ENCODE peak calls at places on chromosomes 2 and 18, in four cellular contexts. One of them, this sample, is unnamed.

GRCh38 chr2:222000326-222000725 is 298.5 kb downstream of the PAX3 start:
- DNase-seq in A549: no peak
- DNase-seq in HepG2: no peak
- DNase-seq in K562: no peak
- DNase-seq in this sample: no peak

GRCh38 chr2:112841399-112842044 is 4.9 kb upstream of the IL1B start:
- DNase-seq in HepG2: no peak
- DNase-seq in K562: no peak
- DNase-seq in A549: no peak
- DNase-seq in this sample: no peak

GRCh38 chr2:21392660-21393059 is 268.9 kb downstream of the TDRD15 start:
- DNase-seq in HepG2: no peak
- DNase-seq in A549: no peak
- DNase-seq in K562: no peak
- DNase-seq in this sample: no peak

GRCh38 chr2:227154976-227155375 is 9.0 kb downstream of the COL4A4 start:
- DNase-seq in K562: no peak
- DNase-seq in HepG2: no peak
- DNase-seq in A549: no peak
- DNase-seq in this sample: no peak

GRCh38 chr2:112891333-112891950 is 19.5 kb upstream of the IL37 start:
- DNase-seq in HepG2: no peak
- DNase-seq in K562: no peak
- DNase-seq in A549: no peak
- DNase-seq in this sample: no peak

GRCh38 chr18:32552421-32553030 is 81.8 kb upstream of the GAREM1 start:
- DNase-seq in HepG2: peak
- DNase-seq in K562: peak
- DNase-seq in A549: peak
- DNase-seq in this sample: no peak

GRCh38 chr2:201835066-201835465 is 28.7 kb downstream of the CDK15 start:
- DNase-seq in K562: no peak
- DNase-seq in A549: no peak
- DNase-seq in HepG2: no peak
- DNase-seq in this sample: no peak

GRCh38 chr18:7303306-7303705 is 72.4 kb downstream of the LRRC30 start:
- DNase-seq in K562: no peak
- DNase-seq in A549: no peak
- DNase-seq in HepG2: no peak
- DNase-seq in this sample: no peak

GRCh38 chr2:12321017-12321641 is 395.6 kb upstream of the TRIB2 start:
- DNase-seq in K562: peak
- DNase-seq in A549: no peak
- DNase-seq in HepG2: no peak
- DNase-seq in this sample: no peak

DNA sequence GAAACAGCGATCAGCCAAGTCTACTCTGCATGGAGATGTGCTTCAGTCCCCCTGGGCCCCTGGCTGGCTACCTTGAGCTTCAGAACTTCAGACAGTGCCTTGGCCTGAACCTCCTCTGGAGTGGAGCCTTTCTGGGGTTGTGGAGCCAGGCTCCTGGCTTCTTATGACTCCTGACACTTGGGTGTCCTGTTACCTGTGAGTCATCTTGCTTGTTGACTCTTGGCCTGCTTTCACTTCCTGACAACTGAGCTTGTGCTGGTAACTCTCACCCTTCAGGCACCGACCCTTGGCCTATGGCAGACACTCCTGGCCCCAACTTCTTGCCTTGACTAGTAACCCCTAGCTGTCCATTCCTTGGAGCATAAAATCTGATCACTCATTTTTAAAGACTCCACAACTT is 46.5 kb upstream of the VIT start:
- DNase-seq in A549: peak
- DNase-seq in HepG2: peak
- DNase-seq in K562: peak
- DNase-seq in this sample: no peak
- TF ChIP-seq REST in A549: peak
- TF ChIP-seq REST in HepG2: no peak
- TF ChIP-seq REST in K562: no peak
- TF ChIP-seq REST in this sample: no peak

DNA sequence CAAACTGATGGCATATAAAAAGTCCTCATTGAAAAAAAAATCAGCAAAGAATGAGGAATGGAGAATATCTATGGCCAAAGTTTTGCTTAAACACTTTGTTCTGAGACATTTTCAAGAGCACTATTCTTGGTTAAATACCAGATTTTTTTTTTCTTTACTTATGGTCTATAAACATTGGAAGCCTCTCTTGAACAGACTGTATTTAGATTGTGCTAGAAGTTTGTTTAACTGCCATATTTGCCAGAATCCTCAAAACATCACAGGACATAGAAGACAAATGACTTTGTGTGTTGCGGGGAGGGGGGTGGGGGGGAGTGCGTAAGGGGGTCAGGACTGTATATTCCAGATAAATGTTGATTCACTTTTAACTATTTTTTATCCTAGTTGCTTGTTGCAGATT is 261.9 kb downstream of the MEIS1 start:
- DNase-seq in A549: no peak
- DNase-seq in HepG2: no peak
- DNase-seq in K562: no peak
- DNase-seq in this sample: no peak
- TF ChIP-seq KDM1A in A549: no peak
- TF ChIP-seq KDM1A in HepG2: no peak
- TF ChIP-seq KDM1A in K562: no peak
- TF ChIP-seq KDM1A in this sample: no peak

GRCh38 chr2:130354135-130354420 is 1.8 kb upstream of the PTPN18 start:
- DNase-seq in A549: no peak
- DNase-seq in HepG2: no peak
- DNase-seq in K562: no peak
- DNase-seq in this sample: no peak
- TF ChIP-seq REST in A549: no peak
- TF ChIP-seq REST in HepG2: peak
- TF ChIP-seq REST in K562: no peak
- TF ChIP-seq REST in this sample: no peak

DNA sequence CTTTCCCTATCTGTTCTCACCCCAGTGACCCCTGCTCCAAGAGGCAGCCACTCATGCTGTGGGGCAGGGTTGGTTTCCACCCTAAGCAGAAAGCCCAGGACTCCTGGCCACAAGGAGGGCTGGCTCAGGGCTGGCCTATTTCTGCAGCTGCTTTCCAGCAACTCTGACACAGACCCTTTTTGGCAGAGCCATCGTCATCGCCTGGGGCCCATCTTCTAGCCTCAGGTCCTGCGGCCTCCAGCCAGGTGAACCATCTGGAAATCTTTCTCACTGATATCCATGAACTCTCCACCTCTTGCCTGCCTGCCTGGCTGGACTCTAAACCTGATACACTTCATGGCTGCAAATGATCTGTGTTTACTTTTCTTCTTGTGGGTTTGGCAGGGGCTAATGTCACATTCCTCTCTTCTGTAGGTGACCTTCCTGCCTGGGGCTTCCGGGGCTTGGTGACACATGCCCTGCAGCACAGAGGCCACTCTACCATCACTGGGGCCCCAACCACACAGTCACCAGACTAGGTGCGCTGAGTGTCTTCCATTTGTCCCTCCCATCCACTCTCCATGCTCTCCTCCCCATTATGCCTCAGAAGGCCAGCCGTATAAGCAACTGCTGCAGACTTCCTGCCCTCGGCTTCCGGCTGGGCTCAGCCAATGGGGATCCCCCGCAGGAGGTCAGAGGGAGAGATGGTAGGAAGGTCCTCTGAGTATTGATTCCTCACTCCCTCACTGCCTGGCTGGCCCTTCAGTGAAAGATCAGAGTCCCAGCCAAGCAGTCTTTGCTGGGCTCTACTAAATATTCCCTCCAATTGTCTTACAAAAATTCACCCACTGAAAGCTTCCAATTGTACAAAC is 9.7 kb upstream of the COPS8 start:
- DNase-seq in HepG2: peak
- DNase-seq in A549: no peak
- DNase-seq in K562: peak
- DNase-seq in this sample: no peak
- TF ChIP-seq KDM1A in HepG2: peak
- TF ChIP-seq KDM1A in A549: no peak
- TF ChIP-seq KDM1A in K562: no peak
- TF ChIP-seq KDM1A in this sample: no peak

DNA sequence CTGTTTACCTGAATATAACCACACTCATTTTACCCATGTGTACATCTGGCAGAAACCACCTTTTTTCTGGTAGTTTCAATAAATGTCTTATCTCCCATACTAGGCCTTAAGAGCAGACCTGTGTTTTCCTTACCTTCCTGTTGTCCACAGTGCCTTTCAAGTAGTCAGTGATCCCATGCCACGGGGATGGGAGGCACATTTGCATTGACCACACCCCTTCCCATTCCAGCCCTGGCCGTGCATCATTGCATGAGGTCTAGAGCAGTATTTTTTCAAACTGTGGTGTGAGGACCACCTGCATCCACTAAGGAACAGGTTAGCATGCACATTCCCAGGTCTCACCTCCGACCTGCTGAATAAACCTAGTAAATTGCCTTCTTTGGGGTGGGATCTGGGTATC is 165.2 kb upstream of the FOSL2 start:
- DNase-seq in HepG2: no peak
- DNase-seq in A549: no peak
- DNase-seq in K562: no peak
- DNase-seq in this sample: no peak
- TF ChIP-seq REST in HepG2: no peak
- TF ChIP-seq REST in A549: no peak
- TF ChIP-seq REST in K562: no peak
- TF ChIP-seq REST in this sample: no peak

GRCh38 chr2:225842939-225843338 is 443.4 kb downstream of the NYAP2 start:
- DNase-seq in K562: no peak
- DNase-seq in HepG2: no peak
- DNase-seq in A549: no peak
- DNase-seq in this sample: no peak
- TF ChIP-seq KDM1A in K562: no peak
- TF ChIP-seq KDM1A in HepG2: no peak
- TF ChIP-seq KDM1A in A549: no peak
- TF ChIP-seq KDM1A in this sample: no peak

DNA sequence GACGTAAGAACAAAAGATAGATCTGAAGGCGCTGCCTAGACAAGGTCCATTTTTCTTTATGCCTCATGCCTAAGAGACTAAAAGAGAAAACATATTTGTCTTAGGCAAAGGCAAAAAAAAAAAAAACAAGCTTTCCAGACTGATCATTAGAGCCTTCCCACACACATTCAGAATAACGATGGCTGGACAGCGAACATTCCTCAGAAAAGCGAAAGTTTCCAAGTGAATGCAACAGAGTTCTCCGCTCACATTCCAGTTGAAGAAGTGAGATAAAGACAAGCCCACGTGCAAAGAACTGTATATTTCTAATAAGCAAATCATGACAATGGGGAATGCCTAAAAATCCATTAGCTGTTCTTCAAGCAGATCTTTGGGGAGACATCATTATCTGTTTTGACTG is 347.9 kb downstream of the METTL4 start:
- DNase-seq in A549: no peak
- DNase-seq in HepG2: no peak
- DNase-seq in K562: no peak
- DNase-seq in this sample: no peak
- TF ChIP-seq REST in A549: no peak
- TF ChIP-seq REST in HepG2: no peak
- TF ChIP-seq REST in K562: no peak
- TF ChIP-seq REST in this sample: no peak

This sample was measured in GM12878.